ENCODE peak calls at places on chromosomes 12 and 14, in four cellular contexts. B is CD8-positive, alpha-beta T cell; A is SW480; V is stimulated activated CD4-positive, alpha-beta T cell treated with anti-CD3 and anti-CD28 coated beads, TNF-alpha, amount 100 ng/mL, for 1 hour. Y is an unnamed sample.

GRCh38 chr12:10097521-10097920 is 1.3 kb downstream of the CLEC1A start:
- DNase-seq in B (no peak), A (no peak), V (no peak), Y (no peak)

GRCh38 chr12:118611295-118611694 is 234.9 kb downstream of the SUDS3 start:
- DNase-seq in B (no peak), A (no peak), V (no peak), Y (no peak)

GRCh38 chr12:69897744-69898143 is 72.7 kb downstream of the MYRFL start:
- DNase-seq in B (no peak), A (peak), V (no peak), Y (no peak)

GRCh38 chr12:127381043-127381668 is 885.8 kb upstream of the TMEM132C start:
- DNase-seq in B (no peak), A (peak), V (peak), Y (peak)

GRCh38 chr14:24605435-24606190 is 3.9 kb downstream of the GZMH start:
- DNase-seq in B (peak), A (peak), V (peak), Y (peak)

GRCh38 chr12:108855284-108856169 is 1.9 kb downstream of the SSH1 start:
- DNase-seq in B (no peak), A (no peak), V (no peak), Y (no peak)

GRCh38 chr14:64737391-64738305 is 33.4 kb downstream of the PLEKHG3 start:
- DNase-seq in B (no peak), A (no peak), V (no peak), Y (no peak)

GRCh38 chr14:57749267-57749666 is 116.6 kb downstream of the SLC35F4 start:
- DNase-seq in B (no peak), A (no peak), V (no peak), Y (no peak)

GRCh38 chr12:29088611-29089219 is 60.4 kb upstream of the FAR2 start:
- DNase-seq in B (no peak), A (peak), V (no peak), Y (peak)

GRCh38 chr14:30874999-30875787 is 834 bp downstream of the COCH start:
- DNase-seq in B (no peak), A (no peak), V (no peak), Y (peak)

GRCh38 chr12:10189653-10190052 is 10.8 kb downstream of the TMEM52B start:
- DNase-seq in B (no peak), A (no peak), V (no peak), Y (no peak)

GRCh38 chr14:73759183-73759713 is 45.1 kb upstream of the PNMA1 start:
- DNase-seq in B (no peak), A (peak), V (no peak), Y (peak)

GRCh38 chr12:23472329-23472971 is 477.0 kb downstream of the SOX5 start:
- DNase-seq in B (no peak), A (peak), V (no peak), Y (no peak)

GRCh38 chr12:12404297-12404696 is 47.4 kb downstream of the BORCS5 start:
- DNase-seq in B (no peak), A (no peak), V (no peak), Y (no peak)

GRCh38 chr12:115000038-115000437 is 316.1 kb upstream of the TBX3 start:
- DNase-seq in B (no peak), A (peak), V (no peak), Y (no peak)

GRCh38 chr12:28242888-28243633 is 52.8 kb downstream of the CCDC91 start:
- DNase-seq in B (no peak), A (no peak), V (no peak), Y (no peak)

GRCh38 chr12:119659289-119659897 is 8.5 kb upstream of the PRKAB1 start:
- DNase-seq in B (no peak), A (peak), V (peak), Y (peak)

GRCh38 chr12:48454675-48455074 is 17.7 kb upstream of the ANP32D start:
- DNase-seq in B (no peak), A (peak), V (no peak), Y (no peak)

GRCh38 chr12:69415471-69416275 is 54.5 kb upstream of the FRS2 start:
- DNase-seq in B (no peak), A (peak), V (no peak), Y (peak)

GRCh38 chr12:105226219-105226618 is 9.8 kb downstream of the APPL2 start:
- DNase-seq in B (peak), A (no peak), V (no peak), Y (no peak)

GRCh38 chr14:78286210-78286609 is 116.0 kb downstream of the NRXN3 start:
- DNase-seq in B (no peak), A (no peak), V (no peak), Y (no peak)

GRCh38 chr12:50087995-50088394 is 2.9 kb downstream of the SMARCD1 start:
- DNase-seq in B (no peak), A (no peak), V (no peak), Y (no peak)

GRCh38 chr12:96371138-96371786 is 29.0 kb downstream of the CDK17 start:
- DNase-seq in B (no peak), A (no peak), V (no peak), Y (no peak)

GRCh38 chr14:104331871-104332605 is 193.7 kb downstream of the KIF26A start:
- DNase-seq in B (no peak), A (no peak), V (no peak), Y (no peak)

GRCh38 chr12:126784328-126784921 is 1482.5 kb upstream of the TMEM132C start:
- DNase-seq in B (no peak), A (peak), V (no peak), Y (no peak)

GRCh38 chr14:36027354-36027753 is 149.2 kb downstream of the PTCSC3 start:
- DNase-seq in B (no peak), A (no peak), V (no peak), Y (no peak)

GRCh38 chr12:108728820-108729611 is 2.3 kb downstream of the CORO1C start:
- DNase-seq in B (no peak), A (no peak), V (no peak), Y (no peak)

GRCh38 chr14:75969126-75969525 is 12.7 kb downstream of the TGFB3 start:
- DNase-seq in B (no peak), A (no peak), V (no peak), Y (no peak)

GRCh38 chr12:6267007-6267721 is 43.3 kb upstream of the PLEKHG6 start:
- DNase-seq in B (no peak), A (peak), V (no peak), Y (no peak)

GRCh38 chr12:67517181-67517887 is 131.2 kb upstream of the DYRK2 start:
- DNase-seq in B (no peak), A (peak), V (no peak), Y (no peak)

GRCh38 chr14:19878029-19878642 is 3.2 kb downstream of the OR4K2 start:
- DNase-seq in B (no peak), A (peak), V (no peak), Y (no peak)

GRCh38 chr14:21068521-21069387 is 1.4 kb upstream of the ARHGEF40 start:
- DNase-seq in B (peak), A (peak), V (no peak), Y (peak)

GRCh38 chr12:110548678-110549077 is 34.4 kb downstream of the PPTC7 start:
- DNase-seq in B (no peak), A (no peak), V (no peak), Y (no peak)

GRCh38 chr12:53174881-53175491 is 5.5 kb upstream of the ZNF740 start:
- DNase-seq in B (no peak), A (peak), V (no peak), Y (no peak)

GRCh38 chr14:39233680-39234326 is at the start of gene MIA2:
- DNase-seq in B (no peak), A (peak), V (no peak), Y (no peak)

GRCh38 chr14:64303471-64303917 is 9.3 kb upstream of the ESR2 start:
- DNase-seq in B (no peak), A (peak), V (no peak), Y (peak)

GRCh38 chr14:81529391-81529790 is 4.3 kb downstream of the SEL1L start:
- DNase-seq in B (no peak), A (peak), V (no peak), Y (no peak)

Y was measured in CD4-positive, CD25-positive, alpha-beta regulatory T cell.